ENCODE peak calls at places on chromosomes 11 and 22, in eight cellular contexts. C, Z, X, I, L, H, G and K are unnamed samples.

GRCh38 chr11:67504023-67504949 is 877 bp downstream of the PITPNM1 start:
- DNase-seq in X (no peak), G (no peak), L (peak; percentile 37), I (no peak), H (no peak), C (peak; percentile 42), Z (no peak), K (peak; percentile 88)

GRCh38 chr22:50146440-50147228 is 23.9 kb upstream of the PANX2 start:
- DNase-seq in I (peak; percentile 32), Z (peak; percentile 63), L (peak; percentile 58), C (no peak), X (no peak), H (no peak), G (peak; percentile 81), K (no peak)

GRCh38 chr11:82859746-82860145 is 40.5 kb downstream of the PRCP start:
- DNase-seq in I (no peak), H (no peak), C (no peak), Z (no peak), L (no peak), X (no peak), G (no peak), K (no peak)

GRCh38 chr11:116311141-116311540 is 461.6 kb downstream of the BUD13 start:
- DNase-seq in L (no peak), H (no peak), G (no peak), C (no peak), Z (no peak), X (no peak), I (no peak), K (no peak)

GRCh38 chr11:126282742-126283591 is at the start of gene TIRAP:
- DNase-seq in L (peak; percentile 76), H (no peak), C (peak; percentile 73), Z (peak; percentile 80), G (peak; percentile 86), I (no peak), X (no peak), K (peak; percentile 93)

GRCh38 chr11:122363306-122363705 is 247.3 kb upstream of the BLID start:
- DNase-seq in I (no peak), Z (no peak), H (no peak), C (no peak), L (no peak), G (no peak), X (no peak), K (no peak)

GRCh38 chr11:720642-721346 is 14.8 kb downstream of the EPS8L2 start:
- DNase-seq in C (peak; percentile 91), G (no peak), X (no peak), L (peak; percentile 76), Z (no peak), I (no peak), H (no peak), K (peak; percentile 81)

GRCh38 chr22:25060522-25061071 is 108.1 kb downstream of the KIAA1671 start:
- DNase-seq in X (no peak), Z (no peak), C (no peak), L (no peak), I (no peak), H (no peak), G (no peak), K (no peak)

GRCh38 chr22:31896472-31896871 is 47.9 kb upstream of the YWHAH start:
- DNase-seq in L (no peak), X (no peak), G (no peak), H (no peak), C (no peak), I (no peak), Z (no peak), K (no peak)

GRCh38 chr22:44335903-44336803 is 23.4 kb upstream of the SHISAL1 start:
- DNase-seq in G (no peak), Z (no peak), H (no peak), L (no peak), I (no peak), X (no peak), C (peak; percentile 39), K (no peak)

GRCh38 chr11:6735306-6735705 is 36.5 kb downstream of the OR2AG2 start:
- DNase-seq in Z (no peak), L (no peak), X (no peak), H (no peak), I (no peak), C (no peak), G (no peak), K (no peak)

GRCh38 chr11:75536786-75537629 is 11.3 kb upstream of the GDPD5 start:
- DNase-seq in C (no peak), L (no peak), I (peak; percentile 87), G (no peak), H (no peak), Z (no peak), X (peak; percentile 82), K (no peak)

GRCh38 chr11:38392176-38392575 is 1794.1 kb upstream of the RAG2 start:
- DNase-seq in H (no peak), L (no peak), X (no peak), Z (no peak), G (no peak), C (peak; percentile 1), I (no peak), K (no peak)

DNA sequence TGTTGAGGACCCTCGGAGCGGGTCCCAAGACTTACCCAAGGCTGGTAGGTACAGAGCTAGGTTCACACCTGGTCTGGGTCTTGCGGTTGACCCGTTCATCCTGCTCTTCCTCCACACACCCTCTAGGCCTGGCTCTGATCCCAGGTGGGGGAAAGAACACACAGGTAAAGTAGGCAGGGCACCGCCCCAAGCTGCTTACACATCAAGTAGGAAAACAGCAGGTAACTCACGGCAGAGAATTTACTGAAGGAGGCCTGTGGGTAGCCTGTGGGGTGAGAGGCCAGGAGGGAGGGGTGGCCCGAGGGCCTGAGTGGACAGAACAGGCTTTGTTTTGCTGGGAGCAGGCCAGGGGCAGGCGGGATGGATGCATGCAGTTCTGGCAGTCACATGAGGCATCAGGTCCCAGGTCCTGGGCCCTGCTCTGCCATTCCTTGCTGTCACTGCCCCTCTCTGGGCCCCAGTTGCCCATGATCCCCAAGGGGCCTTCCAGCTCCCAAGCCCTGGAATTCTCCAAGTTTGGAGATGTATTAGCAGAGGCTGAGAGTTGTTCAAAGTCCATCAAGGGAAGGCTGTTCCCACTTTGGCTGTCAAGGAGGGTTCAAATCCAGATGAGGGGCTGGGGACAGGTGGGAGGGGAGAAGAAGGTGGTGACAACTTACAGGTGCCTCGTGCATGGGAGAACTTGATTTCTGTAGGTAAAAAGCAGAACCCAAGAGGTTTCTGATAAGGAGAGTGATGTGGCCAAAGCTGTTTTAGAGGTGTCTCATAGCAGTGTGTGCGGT is 5.7 kb downstream of the TSKU start:
- DNase-seq in G (peak; percentile 69), Z (peak; percentile 82), L (peak; percentile 90), I (peak; percentile 85), H (no peak), C (no peak), X (no peak), K (peak; percentile 45)
- H3K27ac ChIP-seq in G (no peak overlapping the region), Z (peak overlapping the region; percentile 73), L (peak overlapping the region; percentile 95), I (peak overlapping the region; percentile 63), H (no peak overlapping the region), C (no peak overlapping the region), X (no peak overlapping the region), K (no peak overlapping the region)

GRCh38 chr11:101336155-101336554 is 206.5 kb upstream of the PGR start:
- DNase-seq in X (no peak), L (no peak), I (no peak), H (no peak), C (no peak), Z (no peak), G (no peak), K (no peak)

GRCh38 chr11:101341578-101341977 is 212.0 kb upstream of the PGR start:
- DNase-seq in L (no peak), I (no peak), G (no peak), C (no peak), X (no peak), H (no peak), Z (no peak), K (no peak)

GRCh38 chr11:101334581-101334980 is 205.0 kb upstream of the PGR start:
- DNase-seq in I (no peak), G (no peak), X (no peak), H (no peak), L (no peak), Z (no peak), C (no peak), K (no peak)

GRCh38 chr11:101331411-101331810 is 201.8 kb upstream of the PGR start:
- DNase-seq in G (no peak), L (no peak), I (no peak), Z (no peak), H (no peak), C (no peak), X (no peak), K (no peak)

GRCh38 chr11:101336858-101337257 is 207.2 kb upstream of the PGR start:
- DNase-seq in Z (no peak), L (no peak), I (no peak), H (no peak), X (no peak), G (no peak), C (peak; percentile 31), K (no peak)
- TF ChIP-seq POLR2AphosphoS5 in Z (no peak), L (no peak), I (no peak), H (no peak), X (no peak), G (no peak), C (no peak), K (no peak)

DNA sequence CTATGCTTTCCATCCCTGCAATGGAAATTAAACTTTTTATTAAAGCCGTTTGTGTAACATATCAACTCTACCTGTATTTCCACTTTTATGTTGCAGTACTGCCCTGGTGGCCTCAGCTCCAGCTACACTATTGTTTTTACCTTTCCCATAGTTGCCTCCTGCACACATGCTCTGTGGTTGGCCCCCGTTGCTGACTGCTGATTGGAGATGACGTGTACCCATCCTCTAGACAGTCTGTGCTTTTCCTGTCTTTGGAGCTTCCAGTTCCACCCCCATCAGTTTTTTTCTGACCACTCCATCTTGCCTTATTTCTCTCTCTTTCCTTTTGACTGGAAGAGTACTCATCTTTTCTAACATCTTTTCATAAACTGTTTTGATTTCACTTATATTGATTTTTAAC is 123.8 kb downstream of the TEAD1 start:
- DNase-seq in Z (no peak), X (no peak), I (no peak), C (no peak), H (no peak), L (no peak), G (no peak), K (no peak)
- H3K4me1 ChIP-seq in Z (peaks cover 48% of the 10 kb centered on the region), X (no peaks in the 10 kb centered on the region), I (peaks cover 60% of the 10 kb centered on the region), C (peaks cover 63% of the 10 kb centered on the region), H (peaks cover 18% of the 10 kb centered on the region), L (peaks cover 45% of the 10 kb centered on the region), G (peaks cover 39% of the 10 kb centered on the region), K (no peaks in the 10 kb centered on the region)

GRCh38 chr11:63890368-63890767 is 26.6 kb downstream of the RCOR2 start:
- DNase-seq in G (no peak), L (no peak), C (no peak), H (no peak), X (no peak), Z (no peak), I (no peak), K (no peak)

GRCh38 chr11:63884191-63884590 is 32.8 kb downstream of the RCOR2 start:
- DNase-seq in L (no peak), G (no peak), H (no peak), Z (no peak), X (no peak), C (no peak), I (no peak), K (no peak)

GRCh38 chr11:63889344-63889743 is 27.6 kb downstream of the RCOR2 start:
- DNase-seq in I (no peak), H (no peak), C (no peak), X (no peak), Z (no peak), G (no peak), L (peak; percentile 77), K (no peak)

GRCh38 chr11:63888170-63889086 is 28.5 kb downstream of the RCOR2 start:
- DNase-seq in I (no peak), L (peak; percentile 84), H (no peak), C (peak; percentile 84), G (peak; percentile 81), Z (no peak), X (no peak), K (peak; percentile 92)

GRCh38 chr11:63887600-63887999 is 29.4 kb downstream of the RCOR2 start:
- DNase-seq in Z (no peak), H (no peak), L (no peak), I (no peak), G (no peak), X (no peak), C (peak; percentile 56), K (no peak)
- H3K27ac ChIP-seq in Z (peak overlapping the region; percentile 86), H (peak overlapping the region; percentile 13), L (peak overlapping the region; percentile 92), I (peak overlapping the region; percentile 2), G (no peak overlapping the region), X (peak overlapping the region; percentile 85), C (peak overlapping the region; percentile 77), K (peak overlapping the region; percentile 87)